ENCODE peak calls at places on chromosomes 7 and 10, in five cellular contexts. J is DND-41, Y is RWPE1, N is K562, H is IMR-90. G is an unnamed sample.

GRCh38 chr7:25615005-25615404 is 386.7 kb upstream of the NPVF start:
- DNase-seq in H (no peak), N (no peak), J (no peak), Y (no peak), G (no peak)

GRCh38 chr10:89171263-89171872 is 35.7 kb downstream of the CH25H start:
- DNase-seq in Y (no peak), H (peak), N (no peak), J (no peak), G (no peak)

GRCh38 chr10:117226813-117227451 is 14.0 kb upstream of the SLC18A2 start:
- DNase-seq in J (peak), H (no peak), Y (peak), N (peak), G (no peak)

GRCh38 chr7:158724658-158725505 is 20.3 kb upstream of the NCAPG2 start:
- DNase-seq in J (no peak), Y (no peak), N (no peak), H (no peak), G (no peak)

GRCh38 chr7:28732037-28732869 is 225.9 kb downstream of the TRIL start:
- DNase-seq in J (no peak), N (no peak), Y (peak), H (peak), G (no peak)

GRCh38 chr10:111430070-111430469 is 353.2 kb downstream of the ADRA2A start:
- DNase-seq in H (no peak), Y (no peak), N (no peak), J (no peak), G (no peak)

GRCh38 chr10:6694447-6695155 is 114.5 kb upstream of the PRKCQ start:
- DNase-seq in H (no peak), N (no peak), J (no peak), Y (peak), G (no peak)

GRCh38 chr7:134684165-134684564 is 37.5 kb downstream of the BPGM start:
- DNase-seq in H (peak), N (no peak), J (no peak), Y (no peak), G (no peak)

GRCh38 chr7:2248984-2249694 is 7.1 kb downstream of the NUDT1 start:
- DNase-seq in J (no peak), N (no peak), Y (peak), H (peak), G (no peak)

GRCh38 chr7:32042900-32043299 is 27.3 kb downstream of the PDE1C start:
- DNase-seq in H (no peak), N (no peak), J (no peak), Y (no peak), G (no peak)
- TF ChIP-seq CTCF in H (no peak), N (no peak), J (no peak), Y (no peak), G (no peak)

DNA sequence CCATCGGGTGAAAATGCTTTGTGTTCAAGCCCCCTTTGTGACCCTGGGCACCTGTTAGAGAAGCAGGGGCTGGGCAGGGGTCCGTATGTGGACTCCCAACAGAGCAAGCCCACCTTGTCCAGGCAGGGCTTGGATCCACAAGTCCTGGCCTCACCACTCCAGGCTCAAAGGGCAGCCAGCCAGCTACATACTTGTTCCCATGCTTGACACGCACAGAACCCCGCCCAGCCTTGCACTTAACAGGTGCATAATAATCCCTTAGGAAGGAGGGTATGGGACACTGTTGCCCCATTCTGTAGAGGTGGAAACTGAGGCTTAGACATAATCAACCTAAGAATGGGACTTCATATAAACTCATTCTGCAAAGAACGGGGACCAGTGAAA is 160.6 kb downstream of the PRKAG2 start:
- DNase-seq in H (no peak), Y (no peak), N (no peak), J (no peak), G (no peak)
- H3K27ac ChIP-seq in H (no peak), Y (no peak), N (no peak), J (no peak), G (no peak)

DNA sequence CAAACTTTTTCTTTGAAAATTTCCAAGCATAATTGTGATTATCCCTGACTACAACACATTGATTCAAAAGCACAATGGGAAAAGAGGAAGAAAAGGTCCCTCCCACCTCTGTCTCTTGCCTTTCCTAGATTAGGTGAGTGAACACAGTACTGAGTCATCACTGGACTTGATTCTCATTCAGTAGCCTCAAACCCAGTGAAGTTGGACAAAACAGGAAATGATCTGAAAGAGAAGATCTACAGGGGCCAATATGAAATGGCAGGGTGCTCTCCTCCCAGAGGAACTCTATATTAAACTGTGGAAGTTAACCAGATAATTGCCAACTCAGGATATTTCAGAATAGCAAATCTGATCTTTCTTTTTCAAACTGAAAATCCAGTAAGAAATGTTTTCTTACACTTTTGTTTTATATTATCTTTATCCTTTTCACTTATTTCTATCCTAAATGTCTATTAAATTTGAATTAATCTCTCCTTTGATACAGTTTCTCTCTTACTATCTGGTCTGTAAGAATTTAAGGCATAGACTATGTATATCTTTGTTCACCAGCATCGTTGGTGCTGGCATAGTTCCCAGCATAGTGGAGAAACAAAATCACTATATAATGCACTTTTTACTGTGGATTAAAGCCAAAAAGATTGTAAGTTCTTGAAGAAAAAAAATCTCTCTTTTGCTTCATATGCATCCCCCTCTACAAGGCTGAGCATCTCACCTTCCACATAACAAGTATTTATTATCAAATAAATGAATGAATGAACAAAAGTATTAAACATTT is 41.4 kb upstream of the IKZF1 start:
- DNase-seq in Y (no peak), H (no peak), N (no peak), J (no peak), G (no peak)
- TF ChIP-seq CTCF in Y (no peak), H (no peak), N (no peak), J (no peak), G (no peak)

GRCh38 chr7:77734590-77735421 is 38.5 kb downstream of the RSBN1L start:
- DNase-seq in J (no peak), Y (no peak), N (no peak), H (no peak), G (no peak)

GRCh38 chr7:77736991-77737390 is 40.7 kb downstream of the RSBN1L start:
- DNase-seq in H (no peak), J (no peak), N (no peak), Y (no peak), G (no peak)

GRCh38 chr7:77738382-77738781 is 42.1 kb downstream of the RSBN1L start:
- DNase-seq in Y (no peak), H (no peak), N (no peak), J (no peak), G (no peak)

GRCh38 chr7:77738871-77739270 is 42.6 kb downstream of the RSBN1L start:
- DNase-seq in H (peak), N (no peak), J (no peak), Y (no peak), G (no peak)

DNA sequence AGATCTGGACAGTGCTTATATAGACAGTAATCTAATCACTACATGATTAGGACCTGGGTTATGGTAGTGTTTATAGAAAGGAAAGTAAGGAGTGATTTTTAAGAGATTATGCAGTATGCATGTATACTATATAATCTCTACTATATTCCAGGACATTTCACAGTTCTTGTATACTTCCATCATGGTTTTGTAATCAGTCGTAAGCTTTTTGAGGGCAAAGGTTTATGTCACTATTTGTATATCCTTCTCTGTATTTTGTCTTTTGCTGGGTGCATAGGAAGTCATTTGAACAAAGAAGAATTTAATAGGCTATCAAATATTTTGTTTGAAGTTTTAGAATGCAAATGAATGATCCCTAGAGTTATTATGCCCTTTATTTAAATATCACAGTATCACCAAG is 39.2 kb downstream of the RSBN1L start:
- DNase-seq in J (no peak), Y (no peak), N (no peak), H (no peak), G (no peak)
- H3K27ac ChIP-seq in J (no peak), Y (no peak), N (no peak), H (no peak), G (no peak)

GRCh38 chr10:71548494-71548846 is 151.8 kb downstream of the CDH23 start:
- DNase-seq in N (peak), Y (peak), J (peak), H (peak), G (no peak)
- TF ChIP-seq CTCF in N (peak), Y (no peak), J (peak), H (peak), G (no peak)

DNA sequence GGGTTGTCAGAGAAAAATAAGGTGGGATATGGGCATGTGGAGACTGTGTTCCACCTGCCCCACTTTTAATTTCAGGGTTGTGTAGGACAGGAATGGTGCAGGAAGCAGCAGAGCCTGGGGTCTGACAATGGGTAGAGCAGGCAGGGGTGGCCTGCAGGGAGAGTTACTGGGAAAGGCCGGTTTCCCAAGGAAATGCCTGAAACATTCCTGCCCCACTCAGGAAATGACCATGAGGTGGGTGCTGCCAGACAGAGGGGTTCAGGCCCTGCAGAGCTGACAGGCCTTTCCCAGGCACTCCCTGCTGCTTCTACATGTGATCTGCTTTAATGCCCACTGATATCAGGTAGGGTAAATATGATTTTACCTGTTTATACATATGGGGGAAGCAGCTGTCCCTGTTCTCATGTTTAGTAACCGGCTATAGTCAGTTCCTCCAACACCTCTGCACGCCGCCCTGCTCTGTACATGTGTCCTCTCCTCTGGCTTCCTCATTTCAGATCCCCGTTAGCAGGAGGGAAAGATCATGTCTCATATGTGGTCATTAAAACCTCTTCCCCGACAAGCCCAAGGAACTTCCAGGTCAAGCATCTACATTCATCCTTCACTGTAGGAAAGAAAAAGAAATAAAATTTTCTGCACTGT is 118.6 kb upstream of the PRSS58 start:
- DNase-seq in N (no peak), H (no peak), J (no peak), Y (no peak), G (no peak)
- H3K27ac ChIP-seq in N (no peak), H (no peak), J (peak), Y (no peak), G (no peak)

G was measured in CD4-positive, alpha-beta T cell.